ENCODE peak calls at places on chromosomes 7 and 10, in four cellular contexts. One of them, this sample, is unnamed.

GRCh38 chr10:123583639-123584418 is 82.3 kb upstream of the GPR26 start:
- DNase-seq in HepG2: peak; percentile 34
- DNase-seq in HEK293T: peak; percentile 86
- DNase-seq in K562: peak; percentile 55
- DNase-seq in this sample: no peak

GRCh38 chr10:50605280-50606270 is 18.2 kb downstream of the SGMS1 start:
- DNase-seq in HepG2: peak; percentile 75
- DNase-seq in HEK293T: no peak
- DNase-seq in K562: peak; percentile 69
- DNase-seq in this sample: no peak

GRCh38 chr10:95333997-95334792 is 43.4 kb upstream of the PDLIM1 start:
- DNase-seq in HepG2: no peak
- DNase-seq in HEK293T: no peak
- DNase-seq in K562: no peak
- DNase-seq in this sample: no peak

GRCh38 chr10:86178401-86179142 is 188.0 kb downstream of the GRID1 start:
- DNase-seq in HepG2: peak; percentile 24
- DNase-seq in HEK293T: peak; percentile 67
- DNase-seq in K562: peak; percentile 30
- DNase-seq in this sample: no peak

GRCh38 chr7:53983505-53983904 is 558.7 kb upstream of the VSTM2A start:
- DNase-seq in HepG2: no peak
- DNase-seq in HEK293T: no peak
- DNase-seq in K562: no peak
- DNase-seq in this sample: no peak

GRCh38 chr10:29007370-29007747 is 281.5 kb upstream of the LYZL1 start:
- DNase-seq in HepG2: no peak
- DNase-seq in HEK293T: no peak
- DNase-seq in K562: no peak
- DNase-seq in this sample: no peak

GRCh38 chr10:48659790-48660189 is 24.9 kb upstream of the WDFY4 start:
- DNase-seq in HepG2: no peak
- DNase-seq in HEK293T: no peak
- DNase-seq in K562: no peak
- DNase-seq in this sample: no peak

GRCh38 chr10:132669208-132669861 is 116.6 kb downstream of the NKX6-2 start:
- DNase-seq in HepG2: no peak
- DNase-seq in HEK293T: no peak
- DNase-seq in K562: no peak
- DNase-seq in this sample: no peak

GRCh38 chr7:101626758-101627157 is 2.3 kb downstream of the MYL10 start:
- DNase-seq in HepG2: no peak
- DNase-seq in HEK293T: no peak
- DNase-seq in K562: no peak
- DNase-seq in this sample: no peak

GRCh38 chr10:29136401-29136800 is 152.5 kb upstream of the LYZL1 start:
- DNase-seq in HepG2: no peak
- DNase-seq in HEK293T: no peak
- DNase-seq in K562: no peak
- DNase-seq in this sample: no peak

GRCh38 chr7:79806161-79806734 is 328.4 kb upstream of the GNAI1 start:
- DNase-seq in HepG2: peak; percentile 6
- DNase-seq in HEK293T: peak; percentile 6
- DNase-seq in K562: no peak
- DNase-seq in this sample: no peak

GRCh38 chr10:31709501-31709900 is 219.1 kb downstream of the ARHGAP12 start:
- DNase-seq in HepG2: no peak
- DNase-seq in HEK293T: no peak
- DNase-seq in K562: no peak
- DNase-seq in this sample: no peak

GRCh38 chr7:117873056-117873932 is at the start of gene CTTNBP2:
- DNase-seq in HepG2: no peak
- DNase-seq in HEK293T: peak; percentile 60
- DNase-seq in K562: peak; percentile 5
- DNase-seq in this sample: no peak

GRCh38 chr10:90087197-90088007 is 386.0 kb downstream of the KIF20B start:
- DNase-seq in HepG2: no peak
- DNase-seq in HEK293T: no peak
- DNase-seq in K562: no peak
- DNase-seq in this sample: peak; percentile 69

GRCh38 chr10:74887614-74888284 is 61.3 kb downstream of the KAT6B start:
- DNase-seq in HepG2: no peak
- DNase-seq in HEK293T: no peak
- DNase-seq in K562: no peak
- DNase-seq in this sample: no peak

GRCh38 chr7:22814261-22815208 is 8.1 kb downstream of the TOMM7 start:
- DNase-seq in HepG2: peak; percentile 84
- DNase-seq in HEK293T: no peak
- DNase-seq in K562: no peak
- DNase-seq in this sample: no peak

GRCh38 chr7:120947980-120948379 is 2.6 kb upstream of the ING3 start:
- DNase-seq in HepG2: no peak
- DNase-seq in HEK293T: no peak
- DNase-seq in K562: no peak
- DNase-seq in this sample: no peak

GRCh38 chr7:126569402-126569801 is 683.3 kb downstream of the GRM8 start:
- DNase-seq in HepG2: no peak
- DNase-seq in HEK293T: no peak
- DNase-seq in K562: no peak
- DNase-seq in this sample: peak; percentile 23

GRCh38 chr10:4555920-4556319 is 270.1 kb upstream of the AKR1E2 start:
- DNase-seq in HepG2: no peak
- DNase-seq in HEK293T: no peak
- DNase-seq in K562: no peak
- DNase-seq in this sample: no peak

GRCh38 chr10:72260215-72260587 is 13.5 kb upstream of the DDIT4 start:
- DNase-seq in HepG2: no peak
- DNase-seq in HEK293T: no peak
- DNase-seq in K562: no peak
- DNase-seq in this sample: no peak

GRCh38 chr7:50657341-50657873 is 92.2 kb upstream of the DDC start:
- DNase-seq in HepG2: no peak
- DNase-seq in HEK293T: no peak
- DNase-seq in K562: no peak
- DNase-seq in this sample: no peak

GRCh38 chr7:116339564-116339963 is 129.2 kb downstream of the TES start:
- DNase-seq in HepG2: peak; percentile 33
- DNase-seq in HEK293T: no peak
- DNase-seq in K562: peak; percentile 38
- DNase-seq in this sample: no peak

GRCh38 chr7:27899601-27900000 is 159.6 kb downstream of the TAX1BP1 start:
- DNase-seq in HepG2: no peak
- DNase-seq in HEK293T: no peak
- DNase-seq in K562: no peak
- DNase-seq in this sample: no peak

GRCh38 chr7:27900006-27900405 is 160.0 kb downstream of the TAX1BP1 start:
- DNase-seq in HepG2: no peak
- DNase-seq in HEK293T: no peak
- DNase-seq in K562: no peak
- DNase-seq in this sample: no peak

GRCh38 chr7:27897441-27897847 is 157.5 kb downstream of the TAX1BP1 start:
- DNase-seq in HepG2: no peak
- DNase-seq in HEK293T: no peak
- DNase-seq in K562: no peak
- DNase-seq in this sample: no peak

GRCh38 chr7:27898735-27899134 is 158.8 kb downstream of the TAX1BP1 start:
- DNase-seq in HepG2: no peak
- DNase-seq in HEK293T: no peak
- DNase-seq in K562: no peak
- DNase-seq in this sample: no peak

GRCh38 chr7:27901028-27901760 is 161.2 kb downstream of the TAX1BP1 start:
- DNase-seq in HepG2: no peak
- DNase-seq in HEK293T: no peak
- DNase-seq in K562: no peak
- DNase-seq in this sample: peak; percentile 55
- TF ChIP-seq FOXK2 in HepG2: no peak
- TF ChIP-seq FOXK2 in HEK293T: no peak
- TF ChIP-seq FOXK2 in K562: no peak
- TF ChIP-seq FOXK2 in this sample: no peak

GRCh38 chr7:99363286-99363685 is 11.2 kb upstream of the ARPC1B start:
- DNase-seq in HepG2: no peak
- DNase-seq in HEK293T: no peak
- DNase-seq in K562: no peak
- DNase-seq in this sample: no peak

GRCh38 chr7:99366646-99367045 is 7.9 kb upstream of the ARPC1B start:
- DNase-seq in HepG2: no peak
- DNase-seq in HEK293T: no peak
- DNase-seq in K562: no peak
- DNase-seq in this sample: no peak

GRCh38 chr7:99368750-99369389 is 5.7 kb upstream of the ARPC1B start:
- DNase-seq in HepG2: no peak
- DNase-seq in HEK293T: no peak
- DNase-seq in K562: no peak
- DNase-seq in this sample: no peak

GRCh38 chr7:99362801-99363200 is 11.7 kb upstream of the ARPC1B start:
- DNase-seq in HepG2: no peak
- DNase-seq in HEK293T: no peak
- DNase-seq in K562: peak; percentile 69
- DNase-seq in this sample: no peak

GRCh38 chr7:99365318-99366141 is 9.0 kb upstream of the ARPC1B start:
- DNase-seq in HepG2: peak; percentile 22
- DNase-seq in HEK293T: peak; percentile 64
- DNase-seq in K562: peak; percentile 75
- DNase-seq in this sample: no peak
- TF ChIP-seq FOXK2 in HepG2: no peak
- TF ChIP-seq FOXK2 in HEK293T: no peak
- TF ChIP-seq FOXK2 in K562: no peak
- TF ChIP-seq FOXK2 in this sample: no peak

DNA sequence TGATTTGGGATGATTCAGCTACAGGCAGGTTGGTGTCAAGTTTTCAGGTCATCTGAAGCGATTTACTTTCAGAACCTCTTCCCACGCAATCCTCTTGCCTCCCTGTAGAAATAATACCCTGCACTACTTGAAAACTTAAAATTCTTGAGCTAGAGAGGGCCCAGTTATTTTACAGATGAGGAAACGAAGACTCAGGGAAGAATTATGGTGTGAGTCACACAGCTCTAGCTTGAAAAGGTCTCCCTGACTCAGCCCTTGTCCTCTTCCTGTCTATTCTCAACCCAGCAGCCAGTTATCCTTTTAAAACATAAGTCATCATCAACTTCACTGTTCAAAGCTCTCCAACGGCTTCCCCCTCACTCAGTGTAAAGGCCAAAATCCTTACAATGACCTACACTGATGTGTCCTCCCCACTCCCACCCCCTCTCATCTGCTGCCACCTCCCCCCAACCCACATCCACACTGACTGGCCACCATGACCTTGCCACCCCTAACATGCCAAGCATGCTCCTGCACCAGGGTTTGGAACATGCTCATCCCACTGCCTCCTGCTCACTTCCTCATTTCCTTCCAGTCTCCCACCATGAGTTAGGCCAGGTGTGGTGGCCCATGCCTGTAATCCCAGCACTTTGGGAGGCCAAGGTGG is 3.4 kb downstream of the DNMBP start:
- DNase-seq in HepG2: peak; percentile 57
- DNase-seq in HEK293T: no peak
- DNase-seq in K562: peak; percentile 54
- DNase-seq in this sample: peak; percentile 55
- TF ChIP-seq FOXK2 in HepG2: no peak
- TF ChIP-seq FOXK2 in HEK293T: no peak
- TF ChIP-seq FOXK2 in K562: no peak
- TF ChIP-seq FOXK2 in this sample: no peak

GRCh38 chr7:47451851-47452205 is 130.1 kb downstream of the TNS3 start:
- DNase-seq in HepG2: no peak
- DNase-seq in HEK293T: no peak
- DNase-seq in K562: no peak
- DNase-seq in this sample: no peak
- TF ChIP-seq FOXK2 in HepG2: no peak
- TF ChIP-seq FOXK2 in HEK293T: no peak
- TF ChIP-seq FOXK2 in K562: no peak
- TF ChIP-seq FOXK2 in this sample: no peak

DNA sequence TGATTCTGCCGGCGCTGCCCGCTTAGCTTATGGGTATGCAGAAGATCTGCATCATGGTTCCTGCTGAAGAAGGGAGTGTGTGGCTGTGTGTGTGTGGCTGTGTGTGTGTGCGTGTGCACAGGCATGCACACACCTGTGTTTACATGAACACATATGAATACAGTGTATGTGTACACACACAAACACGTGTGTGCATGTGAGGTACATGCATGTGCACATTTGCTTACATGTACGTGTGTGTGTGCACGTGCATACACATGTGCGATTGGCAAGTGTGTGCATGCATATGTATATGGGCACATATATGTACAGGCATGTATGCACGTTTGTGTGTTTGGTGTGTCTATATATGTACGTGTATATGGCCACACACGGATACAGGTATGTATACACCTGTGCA is 16.4 kb upstream of the FAM20C start:
- DNase-seq in HepG2: no peak
- DNase-seq in HEK293T: no peak
- DNase-seq in K562: no peak
- DNase-seq in this sample: no peak
- TF ChIP-seq FOXK2 in HepG2: no peak
- TF ChIP-seq FOXK2 in HEK293T: no peak
- TF ChIP-seq FOXK2 in K562: no peak
- TF ChIP-seq FOXK2 in this sample: no peak